ENCODE peak calls at places on chromosomes 1 and 21, in four cellular contexts. Z is choroid plexus epithelial cell; L is NCI-H2029 treated with DMSO at 0.1 percent for 48 hours; N is activated CD4-positive, alpha-beta T cell treated with anti-CD3 and anti-CD28 coated beads, Interleukin-2, amount 10 ng/mL, durations not matched to agents 24 days and 14 days. W is an unnamed sample.

GRCh38 chr1:200780545-200781444 is 42.1 kb downstream of the CAMSAP2 start:
- DNase-seq in L (no peak), N (no peak), Z (peak), W (no peak)

GRCh38 chr21:30668776-30669175 is 26.1 kb downstream of the KRTAP20-3 start:
- DNase-seq in Z (no peak), L (no peak), N (no peak), W (no peak)

GRCh38 chr1:36889478-36889845 is 144.9 kb downstream of the GRIK3 start:
- DNase-seq in N (no peak), L (no peak), Z (no peak), W (peak)

GRCh38 chr1:200724064-200724463 is 14.6 kb upstream of the CAMSAP2 start:
- DNase-seq in Z (no peak), L (no peak), N (peak), W (no peak)

GRCh38 chr21:35102488-35103407 is 53.6 kb upstream of the RUNX1 start:
- DNase-seq in L (no peak), Z (peak), N (peak), W (no peak)

GRCh38 chr1:168613038-168613451 is 36.6 kb downstream of the XCL1 start:
- DNase-seq in N (no peak), L (no peak), Z (no peak), W (no peak)

GRCh38 chr1:44354268-44354839 is 703 bp downstream of the ERI3 start:
- DNase-seq in N (no peak), Z (peak), L (no peak), W (no peak)

GRCh38 chr1:21783679-21784603 is 992 bp upstream of the USP48 start:
- DNase-seq in Z (peak), L (peak), N (peak), W (no peak)

GRCh38 chr1:228493141-228494043 is 6.2 kb downstream of the RNF187 start:
- DNase-seq in L (no peak), Z (no peak), N (no peak), W (no peak)

GRCh38 chr1:98677288-98677687 is 15.8 kb downstream of the SNX7 start:
- DNase-seq in Z (peak), N (no peak), L (peak), W (no peak)

GRCh38 chr1:163083690-163084089 is 14.5 kb downstream of the RGS4 start:
- DNase-seq in L (no peak), Z (peak), N (no peak), W (no peak)

W was measured in osteocyte.